ENCODE peak calls at places on chromosome 3, in six cellular contexts. One of them, this sample, is unnamed. For H3K36me3 and H3K27me3, the result is how much of the 10 kb centered on the place peaks cover.

GRCh38 chr3:99895706-99896441 is 78.2 kb downstream of the CMSS1 start:
- DNase-seq in stomach: no peak
- DNase-seq in CD8-positive, alpha-beta memory T cell: no peak
- DNase-seq in left ventricle myocardium inferior: no peak
- DNase-seq in WERI-Rb-1: no peak
- DNase-seq in gastrocnemius medialis: no peak
- DNase-seq in this sample: no peak

GRCh38 chr3:31077021-31077601 is 182.7 kb upstream of the GADL1 start:
- DNase-seq in gastrocnemius medialis: no peak
- DNase-seq in stomach: no peak
- DNase-seq in left ventricle myocardium inferior: no peak
- DNase-seq in WERI-Rb-1: no peak
- DNase-seq in CD8-positive, alpha-beta memory T cell: no peak
- DNase-seq in this sample: no peak

GRCh38 chr3:8500208-8500961 is 1.2 kb upstream of the LMCD1 start:
- DNase-seq in stomach: peak
- DNase-seq in WERI-Rb-1: peak
- DNase-seq in CD8-positive, alpha-beta memory T cell: no peak
- DNase-seq in left ventricle myocardium inferior: no peak
- DNase-seq in gastrocnemius medialis: no peak
- DNase-seq in this sample: peak

GRCh38 chr3:187999821-188000220 is 154.1 kb upstream of the LPP start:
- DNase-seq in gastrocnemius medialis: no peak
- DNase-seq in WERI-Rb-1: no peak
- DNase-seq in left ventricle myocardium inferior: no peak
- DNase-seq in stomach: no peak
- DNase-seq in CD8-positive, alpha-beta memory T cell: no peak
- DNase-seq in this sample: no peak

GRCh38 chr3:4472766-4473165 is 5.7 kb upstream of the SUMF1 start:
- DNase-seq in left ventricle myocardium inferior: no peak
- DNase-seq in gastrocnemius medialis: no peak
- DNase-seq in CD8-positive, alpha-beta memory T cell: no peak
- DNase-seq in stomach: no peak
- DNase-seq in WERI-Rb-1: no peak
- DNase-seq in this sample: no peak

GRCh38 chr3:135927170-135927569 is 38.4 kb upstream of the PPP2R3A start:
- DNase-seq in left ventricle myocardium inferior: no peak
- DNase-seq in CD8-positive, alpha-beta memory T cell: no peak
- DNase-seq in stomach: no peak
- DNase-seq in WERI-Rb-1: no peak
- DNase-seq in gastrocnemius medialis: no peak
- DNase-seq in this sample: no peak

GRCh38 chr3:133192967-133193366 is 154.8 kb downstream of the TMEM108 start:
- DNase-seq in left ventricle myocardium inferior: no peak
- DNase-seq in stomach: no peak
- DNase-seq in WERI-Rb-1: no peak
- DNase-seq in CD8-positive, alpha-beta memory T cell: no peak
- DNase-seq in gastrocnemius medialis: no peak
- DNase-seq in this sample: no peak

GRCh38 chr3:150901793-150902192 is 3.4 kb downstream of the MINDY4B start:
- DNase-seq in stomach: no peak
- DNase-seq in CD8-positive, alpha-beta memory T cell: no peak
- DNase-seq in left ventricle myocardium inferior: no peak
- DNase-seq in gastrocnemius medialis: no peak
- DNase-seq in WERI-Rb-1: no peak
- DNase-seq in this sample: no peak

GRCh38 chr3:104952587-104952986 is 414.1 kb upstream of the ALCAM start:
- DNase-seq in WERI-Rb-1: no peak
- DNase-seq in gastrocnemius medialis: no peak
- DNase-seq in CD8-positive, alpha-beta memory T cell: no peak
- DNase-seq in left ventricle myocardium inferior: no peak
- DNase-seq in stomach: peak
- DNase-seq in this sample: no peak

GRCh38 chr3:194137314-194138097 is 1.6 kb downstream of the HES1 start:
- DNase-seq in WERI-Rb-1: peak
- DNase-seq in left ventricle myocardium inferior: peak
- DNase-seq in gastrocnemius medialis: peak
- DNase-seq in stomach: peak
- DNase-seq in CD8-positive, alpha-beta memory T cell: peak
- DNase-seq in this sample: peak

GRCh38 chr3:55585856-55586255 is 98.8 kb upstream of the WNT5A start:
- DNase-seq in gastrocnemius medialis: no peak
- DNase-seq in left ventricle myocardium inferior: no peak
- DNase-seq in WERI-Rb-1: no peak
- DNase-seq in stomach: no peak
- DNase-seq in CD8-positive, alpha-beta memory T cell: no peak
- DNase-seq in this sample: no peak

GRCh38 chr3:195227871-195228270 is 43.1 kb downstream of the XXYLT1 start:
- DNase-seq in CD8-positive, alpha-beta memory T cell: no peak
- DNase-seq in stomach: peak
- DNase-seq in WERI-Rb-1: no peak
- DNase-seq in gastrocnemius medialis: no peak
- DNase-seq in left ventricle myocardium inferior: no peak
- DNase-seq in this sample: no peak

GRCh38 chr3:186107148-186108105 is 1.5 kb downstream of the ETV5 start:
- DNase-seq in WERI-Rb-1: peak
- DNase-seq in gastrocnemius medialis: peak
- DNase-seq in left ventricle myocardium inferior: peak
- DNase-seq in stomach: peak
- DNase-seq in CD8-positive, alpha-beta memory T cell: peak
- DNase-seq in this sample: peak

GRCh38 chr3:33089515-33089914 is 7.4 kb downstream of the GLB1 start:
- DNase-seq in CD8-positive, alpha-beta memory T cell: no peak
- DNase-seq in left ventricle myocardium inferior: no peak
- DNase-seq in gastrocnemius medialis: no peak
- DNase-seq in WERI-Rb-1: no peak
- DNase-seq in stomach: no peak
- DNase-seq in this sample: no peak
- H3K36me3 ChIP-seq in CD8-positive, alpha-beta memory T cell: under half
- H3K36me3 ChIP-seq in left ventricle myocardium inferior: under half
- H3K36me3 ChIP-seq in gastrocnemius medialis: under half
- H3K36me3 ChIP-seq in WERI-Rb-1: under half
- H3K36me3 ChIP-seq in stomach: under half
- H3K36me3 ChIP-seq in this sample: under half

GRCh38 chr3:138950701-138951100 is 3.7 kb downstream of the FOXL2NB start:
- DNase-seq in gastrocnemius medialis: no peak
- DNase-seq in WERI-Rb-1: no peak
- DNase-seq in stomach: no peak
- DNase-seq in CD8-positive, alpha-beta memory T cell: no peak
- DNase-seq in left ventricle myocardium inferior: no peak
- DNase-seq in this sample: no peak
- H3K27me3 ChIP-seq in gastrocnemius medialis: half or more
- H3K27me3 ChIP-seq in WERI-Rb-1: under half
- H3K27me3 ChIP-seq in stomach: half or more
- H3K27me3 ChIP-seq in CD8-positive, alpha-beta memory T cell: under half
- H3K27me3 ChIP-seq in left ventricle myocardium inferior: half or more
- H3K27me3 ChIP-seq in this sample: half or more

GRCh38 chr3:165078293-165078692 is at the start of gene SI:
- DNase-seq in left ventricle myocardium inferior: no peak
- DNase-seq in WERI-Rb-1: no peak
- DNase-seq in stomach: no peak
- DNase-seq in gastrocnemius medialis: no peak
- DNase-seq in CD8-positive, alpha-beta memory T cell: no peak
- DNase-seq in this sample: no peak

GRCh38 chr3:165070682-165071081 is 7.6 kb downstream of the SI start:
- DNase-seq in WERI-Rb-1: no peak
- DNase-seq in left ventricle myocardium inferior: no peak
- DNase-seq in gastrocnemius medialis: no peak
- DNase-seq in CD8-positive, alpha-beta memory T cell: no peak
- DNase-seq in stomach: no peak
- DNase-seq in this sample: no peak

GRCh38 chr3:165081183-165081582 is 2.9 kb upstream of the SI start:
- DNase-seq in left ventricle myocardium inferior: no peak
- DNase-seq in stomach: no peak
- DNase-seq in CD8-positive, alpha-beta memory T cell: no peak
- DNase-seq in WERI-Rb-1: no peak
- DNase-seq in gastrocnemius medialis: no peak
- DNase-seq in this sample: no peak

GRCh38 chr3:165075695-165076094 is 2.6 kb downstream of the SI start:
- DNase-seq in left ventricle myocardium inferior: no peak
- DNase-seq in gastrocnemius medialis: no peak
- DNase-seq in stomach: no peak
- DNase-seq in CD8-positive, alpha-beta memory T cell: no peak
- DNase-seq in WERI-Rb-1: no peak
- DNase-seq in this sample: no peak
- H3K36me3 ChIP-seq in left ventricle myocardium inferior: under half
- H3K36me3 ChIP-seq in gastrocnemius medialis: under half
- H3K36me3 ChIP-seq in stomach: under half
- H3K36me3 ChIP-seq in CD8-positive, alpha-beta memory T cell: under half
- H3K36me3 ChIP-seq in WERI-Rb-1: under half
- H3K36me3 ChIP-seq in this sample: under half

GRCh38 chr3:127162947-127163645 is 29.8 kb upstream of the PRR23E start:
- DNase-seq in CD8-positive, alpha-beta memory T cell: no peak
- DNase-seq in stomach: no peak
- DNase-seq in left ventricle myocardium inferior: no peak
- DNase-seq in gastrocnemius medialis: no peak
- DNase-seq in WERI-Rb-1: no peak
- DNase-seq in this sample: no peak
- H3K27me3 ChIP-seq in CD8-positive, alpha-beta memory T cell: under half
- H3K27me3 ChIP-seq in stomach: under half
- H3K27me3 ChIP-seq in left ventricle myocardium inferior: under half
- H3K27me3 ChIP-seq in gastrocnemius medialis: under half
- H3K27me3 ChIP-seq in WERI-Rb-1: under half
- H3K27me3 ChIP-seq in this sample: under half

GRCh38 chr3:53254190-53254809 is 1.5 kb downstream of the TKT start:
- DNase-seq in CD8-positive, alpha-beta memory T cell: no peak
- DNase-seq in left ventricle myocardium inferior: no peak
- DNase-seq in stomach: no peak
- DNase-seq in gastrocnemius medialis: no peak
- DNase-seq in WERI-Rb-1: peak
- DNase-seq in this sample: no peak
- H3K36me3 ChIP-seq in CD8-positive, alpha-beta memory T cell: under half
- H3K36me3 ChIP-seq in left ventricle myocardium inferior: under half
- H3K36me3 ChIP-seq in stomach: under half
- H3K36me3 ChIP-seq in gastrocnemius medialis: under half
- H3K36me3 ChIP-seq in WERI-Rb-1: under half
- H3K36me3 ChIP-seq in this sample: under half

GRCh38 chr3:123353852-123354238 is 95.0 kb downstream of the ADCY5 start:
- DNase-seq in left ventricle myocardium inferior: no peak
- DNase-seq in WERI-Rb-1: no peak
- DNase-seq in CD8-positive, alpha-beta memory T cell: no peak
- DNase-seq in stomach: no peak
- DNase-seq in gastrocnemius medialis: no peak
- DNase-seq in this sample: no peak
- H3K27me3 ChIP-seq in left ventricle myocardium inferior: under half
- H3K27me3 ChIP-seq in WERI-Rb-1: under half
- H3K27me3 ChIP-seq in CD8-positive, alpha-beta memory T cell: under half
- H3K27me3 ChIP-seq in stomach: under half
- H3K27me3 ChIP-seq in gastrocnemius medialis: under half
- H3K27me3 ChIP-seq in this sample: under half

GRCh38 chr3:11213810-11214450 is 58.3 kb upstream of the ATG7 start:
- DNase-seq in left ventricle myocardium inferior: no peak
- DNase-seq in stomach: no peak
- DNase-seq in CD8-positive, alpha-beta memory T cell: no peak
- DNase-seq in WERI-Rb-1: no peak
- DNase-seq in gastrocnemius medialis: no peak
- DNase-seq in this sample: no peak

GRCh38 chr3:11212301-11212613 is 58.0 kb downstream of the HRH1 start:
- DNase-seq in gastrocnemius medialis: no peak
- DNase-seq in WERI-Rb-1: no peak
- DNase-seq in stomach: peak
- DNase-seq in left ventricle myocardium inferior: no peak
- DNase-seq in CD8-positive, alpha-beta memory T cell: no peak
- DNase-seq in this sample: no peak

GRCh38 chr3:11214451-11214987 is 57.7 kb upstream of the ATG7 start:
- DNase-seq in left ventricle myocardium inferior: no peak
- DNase-seq in CD8-positive, alpha-beta memory T cell: no peak
- DNase-seq in WERI-Rb-1: no peak
- DNase-seq in gastrocnemius medialis: no peak
- DNase-seq in stomach: no peak
- DNase-seq in this sample: no peak

GRCh38 chr3:11212784-11213183 is 58.5 kb downstream of the HRH1 start:
- DNase-seq in CD8-positive, alpha-beta memory T cell: no peak
- DNase-seq in WERI-Rb-1: no peak
- DNase-seq in stomach: no peak
- DNase-seq in gastrocnemius medialis: no peak
- DNase-seq in left ventricle myocardium inferior: no peak
- DNase-seq in this sample: no peak

DNA sequence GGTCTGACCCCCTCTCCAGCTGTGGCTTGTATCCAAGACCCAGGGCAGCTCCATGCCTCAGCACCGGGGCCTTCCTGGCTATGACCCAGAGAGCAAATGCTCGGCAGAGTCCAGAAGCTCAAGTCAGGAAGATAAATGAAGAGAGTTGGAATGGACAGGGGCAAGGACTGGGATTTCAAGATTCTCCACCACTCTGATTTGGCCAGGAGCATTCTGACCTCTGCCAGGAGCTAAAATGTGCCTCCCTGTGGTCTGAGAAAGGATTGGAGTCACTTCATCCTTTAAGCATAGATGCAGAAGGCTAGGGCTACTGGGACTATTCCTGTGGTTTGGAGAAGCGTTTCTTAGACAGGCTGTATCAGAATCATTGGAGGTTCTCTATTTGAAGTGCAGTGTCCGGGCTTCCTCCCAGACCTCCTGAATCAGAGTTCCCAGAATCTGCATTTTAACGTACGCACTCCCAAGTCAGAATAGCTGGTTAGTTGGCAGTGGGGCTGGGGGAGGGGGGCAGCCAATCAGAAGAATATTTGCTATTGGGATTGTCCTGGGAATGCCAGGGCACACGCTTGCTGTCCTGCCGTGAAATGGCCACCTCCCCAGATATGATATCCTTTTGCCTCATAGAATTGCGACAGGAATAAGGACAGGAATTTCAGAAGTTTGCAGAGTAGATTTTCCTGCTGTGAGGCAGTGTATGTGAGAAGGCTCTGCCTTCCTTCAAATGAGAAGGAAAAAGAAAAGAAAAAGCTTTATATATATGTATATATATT is 57.4 kb downstream of the HRH1 start:
- DNase-seq in CD8-positive, alpha-beta memory T cell: no peak
- DNase-seq in stomach: peak
- DNase-seq in gastrocnemius medialis: no peak
- DNase-seq in left ventricle myocardium inferior: no peak
- DNase-seq in WERI-Rb-1: no peak
- DNase-seq in this sample: no peak
- H3K36me3 ChIP-seq in CD8-positive, alpha-beta memory T cell: under half
- H3K36me3 ChIP-seq in stomach: under half
- H3K36me3 ChIP-seq in gastrocnemius medialis: under half
- H3K36me3 ChIP-seq in left ventricle myocardium inferior: under half
- H3K36me3 ChIP-seq in WERI-Rb-1: under half
- H3K36me3 ChIP-seq in this sample: under half

DNA sequence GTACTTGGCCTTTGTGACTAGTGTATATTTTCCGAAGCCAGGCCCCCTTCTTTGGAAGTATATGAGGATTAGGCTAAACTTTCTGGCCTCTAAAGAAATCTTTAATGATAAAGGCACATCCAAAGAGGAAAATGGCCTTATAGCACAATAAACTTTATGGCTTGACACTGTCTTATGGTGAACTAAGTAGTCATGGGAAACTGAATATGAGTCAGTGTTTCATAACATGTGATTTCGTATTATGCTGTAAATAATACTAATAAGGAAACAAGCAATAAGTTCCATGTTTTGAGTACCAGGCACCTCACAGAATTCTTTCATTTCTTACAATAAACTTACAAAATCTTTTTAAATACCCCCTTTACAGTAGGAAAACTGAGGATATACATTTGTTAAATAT is 8.2 kb downstream of the ZPLD1 start:
- DNase-seq in WERI-Rb-1: no peak
- DNase-seq in gastrocnemius medialis: no peak
- DNase-seq in CD8-positive, alpha-beta memory T cell: no peak
- DNase-seq in stomach: no peak
- DNase-seq in left ventricle myocardium inferior: no peak
- DNase-seq in this sample: no peak
- H3K27me3 ChIP-seq in WERI-Rb-1: under half
- H3K27me3 ChIP-seq in gastrocnemius medialis: under half
- H3K27me3 ChIP-seq in CD8-positive, alpha-beta memory T cell: under half
- H3K27me3 ChIP-seq in stomach: under half
- H3K27me3 ChIP-seq in left ventricle myocardium inferior: under half
- H3K27me3 ChIP-seq in this sample: under half

This sample was measured in BE2C.